ENCODE peak calls at places on chromosome 7, in six cellular contexts. A is Peyer's patch, Y is A549, J is adrenal gland, P is stomach, B is IMR-90. W is an unnamed sample.

GRCh38 chr7:75808106-75808505 is 5.5 kb downstream of the CCL24 start:
- DNase-seq in A (no peak), Y (no peak), J (no peak), P (no peak), B (no peak), W (no peak)

GRCh38 chr7:84091318-84091717 is 103.3 kb downstream of the SEMA3A start:
- DNase-seq in A (no peak), Y (peak; percentile 18), J (no peak), P (no peak), B (no peak), W (no peak)

GRCh38 chr7:149500201-149500600 is 2.6 kb upstream of the ZNF746 start:
- DNase-seq in A (peak; percentile 45), Y (no peak), J (no peak), P (no peak), B (no peak), W (no peak)

GRCh38 chr7:81244213-81244612 is 325.4 kb upstream of the SEMA3C start:
- DNase-seq in A (no peak), Y (peak; percentile 61), J (no peak), P (no peak), B (peak; percentile 35), W (no peak)

GRCh38 chr7:117399820-117400422 is 27.4 kb downstream of the ASZ1 start:
- DNase-seq in A (no peak), Y (no peak), J (no peak), P (no peak), B (peak; percentile 5), W (no peak)

GRCh38 chr7:121397346-121397745 is 1.2 kb upstream of the FAM3C start:
- DNase-seq in A (no peak), Y (no peak), J (no peak), P (no peak), B (no peak), W (no peak)

GRCh38 chr7:80467069-80467468 is 44.8 kb downstream of the GNAT3 start:
- DNase-seq in A (no peak), Y (peak; percentile 38), J (no peak), P (no peak), B (peak; percentile 85), W (no peak)

GRCh38 chr7:82430518-82431465 is 12.8 kb downstream of the CACNA2D1 start:
- DNase-seq in A (no peak), Y (no peak), J (no peak), P (no peak), B (peak; percentile 86), W (no peak)

GRCh38 chr7:94656658-94656924 is 658 bp upstream of the SGCE start:
- DNase-seq in A (no peak), Y (no peak), J (no peak), P (no peak), B (no peak), W (no peak)

GRCh38 chr7:155997431-155998327 is 185.4 kb upstream of the SHH start:
- DNase-seq in A (peak; percentile 31), Y (no peak), J (peak; percentile 17), P (peak; percentile 22), B (no peak), W (no peak)

GRCh38 chr7:26372211-26372610 is 80.5 kb downstream of the SNX10 start:
- DNase-seq in A (no peak), Y (no peak), J (no peak), P (no peak), B (no peak), W (no peak)

GRCh38 chr7:149084407-149084806 is 6.1 kb downstream of the ZNF786 start:
- DNase-seq in A (no peak), Y (no peak), J (no peak), P (no peak), B (no peak), W (no peak)

GRCh38 chr7:100893910-100894763 is 1.6 kb downstream of the ACHE start:
- DNase-seq in A (no peak), Y (no peak), J (no peak), P (no peak), B (no peak), W (no peak)

GRCh38 chr7:47950714-47951113 is 2.4 kb upstream of the PKD1L1 start:
- DNase-seq in A (no peak), Y (no peak), J (no peak), P (peak; percentile 45), B (no peak), W (no peak)

GRCh38 chr7:115300228-115300870 is 378.5 kb downstream of the MDFIC start:
- DNase-seq in A (no peak), Y (peak; percentile 12), J (no peak), P (no peak), B (peak; percentile 72), W (no peak)

GRCh38 chr7:111678281-111678680 is 116.0 kb upstream of the IMMP2L start:
- DNase-seq in A (no peak), Y (no peak), J (no peak), P (no peak), B (peak; percentile 33), W (no peak)

GRCh38 chr7:140726304-140726703 is 29.8 kb downstream of the NDUFB2 start:
- DNase-seq in A (no peak), Y (peak; percentile 38), J (no peak), P (no peak), B (peak; percentile 23), W (no peak)
- TF ChIP-seq CTCF in A (peak; percentile 12), Y (peak; percentile 40), J (no peak), P (no peak), B (peak; percentile 36), W (peak; percentile 31)

GRCh38 chr7:73833251-73833919 is 2.6 kb downstream of the CLDN4 start:
- DNase-seq in A (peak; percentile 78), Y (peak; percentile 51), J (no peak), P (no peak), B (no peak), W (no peak)
- H3K4me3 ChIP-seq in A (peak overlapping the region; percentile 87), Y (no peak overlapping the region), J (no peak overlapping the region), P (no peak overlapping the region), B (no peak overlapping the region), W (no peak overlapping the region)

DNA sequence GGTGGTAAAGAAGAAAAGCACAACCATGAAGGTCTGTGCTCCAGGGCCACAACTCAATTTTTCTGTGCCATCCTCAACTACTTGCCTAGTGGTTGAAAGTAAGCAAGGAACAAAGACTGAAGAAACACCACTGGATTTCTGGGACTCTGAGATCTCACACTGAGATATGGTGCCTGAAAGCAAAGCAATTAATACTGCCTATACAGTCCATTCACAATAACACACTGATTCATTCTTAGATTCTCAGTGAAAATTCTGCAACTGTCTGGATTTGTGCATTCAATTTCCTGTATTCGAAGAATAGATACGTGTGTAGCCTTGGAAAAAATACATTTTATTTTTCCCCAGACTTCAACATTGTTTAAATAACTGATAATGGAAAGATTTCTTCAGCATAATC is 116.4 kb upstream of the FAM133B start:
- DNase-seq in A (no peak), Y (no peak), J (no peak), P (no peak), B (no peak), W (no peak)
- TF ChIP-seq POLR2A in A (no peak), Y (no peak), J (no peak), P (no peak), B (no peak), W (no peak)

DNA sequence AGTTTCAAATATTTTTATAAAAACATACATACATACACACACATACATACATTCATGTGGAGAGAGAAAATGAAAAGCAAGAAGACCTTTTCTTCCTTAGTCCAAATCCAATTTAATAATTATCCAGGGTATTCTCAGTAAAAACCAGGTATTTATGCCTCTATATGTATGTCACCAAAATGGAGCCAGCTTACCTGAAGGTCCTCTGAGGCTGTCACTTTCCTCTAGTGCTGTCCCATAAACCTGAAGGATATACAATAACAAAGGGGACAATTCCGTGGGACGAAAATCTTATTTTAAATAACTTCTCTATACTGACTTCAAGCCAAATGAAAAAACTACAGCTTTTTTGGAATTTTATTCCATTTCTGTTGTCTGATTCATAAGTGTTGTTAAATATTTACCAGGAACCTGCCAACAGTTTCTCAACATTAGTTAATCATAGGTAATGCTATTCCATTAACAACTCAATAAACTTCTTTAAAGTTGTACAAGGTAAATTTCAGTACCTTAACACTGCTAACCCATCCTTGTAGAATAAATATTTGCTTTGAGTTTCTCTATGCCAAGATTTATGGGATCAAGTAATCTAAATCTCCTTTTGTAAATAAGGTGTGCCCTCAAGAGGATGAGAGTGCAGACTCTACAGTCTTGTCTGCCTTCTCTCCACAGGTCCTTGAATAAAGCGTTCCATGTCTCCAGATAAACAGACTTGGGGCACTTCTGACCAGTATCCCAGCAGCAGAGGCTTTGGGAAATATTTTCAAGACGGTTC is 260.3 kb downstream of the AHR start:
- DNase-seq in A (no peak), Y (peak; percentile 90), J (no peak), P (no peak), B (peak; percentile 30), W (no peak)
- TF ChIP-seq CTCF in A (no peak), Y (peak; percentile 20), J (no peak), P (no peak), B (no peak), W (no peak)

DNA sequence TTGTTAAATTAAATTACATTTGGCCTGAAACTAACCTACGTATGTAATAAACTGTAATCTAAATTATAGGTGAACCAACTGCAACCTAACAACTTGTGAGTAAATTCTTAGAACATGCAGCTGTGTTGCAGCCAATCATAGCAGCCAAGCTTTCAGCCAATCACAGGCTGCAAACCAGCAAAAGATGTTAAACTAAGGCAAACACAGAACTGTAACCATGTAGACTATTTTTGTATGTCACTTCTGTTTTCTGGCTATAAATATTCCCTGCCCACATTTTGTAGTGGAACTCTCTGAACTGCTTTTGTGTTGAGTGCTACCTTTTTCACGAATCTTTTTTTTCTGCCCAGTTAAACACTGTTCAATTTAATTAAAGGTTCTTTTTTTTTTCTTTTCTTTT is 28.2 kb upstream of the ZPBP start:
- DNase-seq in A (no peak), Y (no peak), J (no peak), P (no peak), B (no peak), W (no peak)
- H3K4me3 ChIP-seq in A (no peak overlapping the region), Y (no peak overlapping the region), J (no peak overlapping the region), P (no peak overlapping the region), B (no peak overlapping the region), W (no peak overlapping the region)

DNA sequence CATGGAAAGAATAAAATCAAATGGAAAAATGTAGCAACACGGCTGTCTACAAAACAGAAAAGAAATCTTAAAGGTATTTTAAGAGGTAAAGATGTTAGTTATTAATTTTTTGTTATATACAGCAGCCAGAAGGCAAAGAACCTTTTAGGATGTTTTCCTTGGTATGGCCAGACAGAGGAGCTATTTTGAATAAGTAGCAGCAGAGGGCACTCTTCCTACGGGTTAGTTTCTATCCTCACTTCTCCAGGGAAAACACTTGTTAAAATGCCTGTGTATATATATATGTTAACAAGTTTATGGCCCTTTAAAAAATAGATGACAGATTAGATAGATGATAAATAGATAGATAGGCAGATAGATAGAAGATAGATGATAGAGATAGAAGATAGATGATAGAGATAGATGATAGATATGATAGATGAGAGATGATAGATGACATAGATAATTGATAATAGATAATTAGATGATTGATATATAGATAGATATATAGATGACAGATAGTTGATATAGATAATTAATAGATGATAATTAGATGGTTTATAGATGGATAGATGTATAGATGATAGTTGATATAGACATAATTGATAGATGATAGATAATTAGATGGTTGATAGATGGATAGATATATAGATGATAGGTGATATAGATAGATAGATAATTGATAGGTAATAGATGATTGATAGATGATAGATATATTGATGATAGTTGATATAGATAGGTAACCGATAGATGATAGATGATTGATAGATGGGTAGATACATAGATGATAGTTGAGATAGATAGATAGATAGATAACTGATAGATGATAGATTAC is 57.8 kb upstream of the WIPF3 start:
- DNase-seq in A (no peak), Y (peak; percentile 65), J (no peak), P (no peak), B (peak; percentile 45), W (no peak)
- TF ChIP-seq POLR2A in A (no peak), Y (no peak), J (no peak), P (no peak), B (no peak), W (no peak)

GRCh38 chr7:30163231-30163894 is 28.6 kb downstream of the MTURN start:
- DNase-seq in A (no peak), Y (no peak), J (no peak), P (no peak), B (no peak), W (no peak)
- TF ChIP-seq CTCF in A (no peak), Y (no peak), J (no peak), P (no peak), B (no peak), W (no peak)

W was measured in right lobe of liver.